ENCODE peak calls at places on chromosomes 7 and 10, in seven cellular contexts. I is NCI-H1105; P is NCI-H524 treated with DMSO at 0.1 percent for 48 hours; S is EL; K is stimulated activated CD8-positive, alpha-beta memory T cell treated with anti-CD3 and anti-CD28 coated beads, Interleukin-12 subunit alpha, Interleukin-12 subunit beta, amount 100 ng/mL, for 1 hour; M is GM20000; U is NCI-H82. A is an unnamed sample.

GRCh38 chr7:114922151-114922651 is 307 bp downstream of the MDFIC start:
- DNase-seq in I (peak), P (no peak), S (peak), K (peak), M (peak), U (peak), A (peak)

GRCh38 chr7:65371468-65371867 is 2.2 kb upstream of the ZNF92 start:
- DNase-seq in I (no peak), P (no peak), S (no peak), K (no peak), M (no peak), U (peak), A (peak)

GRCh38 chr7:148819697-148820332 is 64.3 kb downstream of the EZH2 start:
- DNase-seq in I (no peak), P (no peak), S (peak), K (no peak), M (no peak), U (no peak), A (peak)

GRCh38 chr7:107501593-107501992 is 31.7 kb downstream of the GPR22 start:
- DNase-seq in I (peak), P (peak), S (peak), K (no peak), M (peak), U (peak), A (peak)

GRCh38 chr7:101833799-101834198 is 16.4 kb downstream of the CUX1 start:
- DNase-seq in I (no peak), P (no peak), S (no peak), K (no peak), M (no peak), U (no peak), A (no peak)

GRCh38 chr7:116354171-116354545 is 143.8 kb downstream of the TES start:
- DNase-seq in I (no peak), P (no peak), S (no peak), K (no peak), M (no peak), U (no peak), A (no peak)

GRCh38 chr10:25753776-25754175 is 180.3 kb upstream of the MYO3A start:
- DNase-seq in I (no peak), P (no peak), S (no peak), K (no peak), M (no peak), U (no peak), A (no peak)

GRCh38 chr10:71063431-71063830 is 148.9 kb upstream of the UNC5B start:
- DNase-seq in I (no peak), P (no peak), S (no peak), K (no peak), M (no peak), U (no peak), A (no peak)

GRCh38 chr7:68235937-68236336 is 1239.3 kb downstream of the TYW1 start:
- DNase-seq in I (no peak), P (no peak), S (no peak), K (no peak), M (no peak), U (no peak), A (no peak)

GRCh38 chr7:98294798-98295382 is 13.4 kb downstream of the BRI3 start:
- DNase-seq in I (peak), P (no peak), S (peak), K (no peak), M (peak), U (peak), A (peak)

GRCh38 chr7:96670338-96671289 is 39.0 kb downstream of the SEM1 start:
- DNase-seq in I (no peak), P (peak), S (no peak), K (no peak), M (no peak), U (peak), A (no peak)

GRCh38 chr7:23298141-23298851 is 843 bp upstream of the MALSU1 start:
- DNase-seq in I (no peak), P (no peak), S (peak), K (no peak), M (no peak), U (peak), A (peak)

GRCh38 chr10:59843733-59844132 is 62.6 kb downstream of the CCDC6 start:
- DNase-seq in I (no peak), P (no peak), S (no peak), K (no peak), M (no peak), U (no peak), A (no peak)

GRCh38 chr7:17297243-17297642 is 1.2 kb upstream of the AHR start:
- DNase-seq in I (no peak), P (no peak), S (no peak), K (no peak), M (no peak), U (no peak), A (no peak)

GRCh38 chr7:155839461-155839860 is 27.2 kb upstream of the SHH start:
- DNase-seq in I (no peak), P (no peak), S (no peak), K (no peak), M (no peak), U (no peak), A (no peak)

GRCh38 chr10:22630229-22631174 is 83.9 kb downstream of the PIP4K2A start:
- DNase-seq in I (no peak), P (no peak), S (peak), K (no peak), M (peak), U (no peak), A (peak)

GRCh38 chr10:22321831-22322662 is 1.1 kb downstream of the BMI1 start:
- DNase-seq in I (no peak), P (no peak), S (peak), K (no peak), M (peak), U (peak), A (peak)

GRCh38 chr7:128459394-128459878 is 3.8 kb downstream of the HILPDA start:
- DNase-seq in I (no peak), P (no peak), S (peak), K (peak), M (peak), U (peak), A (peak)

GRCh38 chr10:112712536-112712935 is 237.5 kb upstream of the TCF7L2 start:
- DNase-seq in I (no peak), P (no peak), S (no peak), K (no peak), M (no peak), U (no peak), A (no peak)

GRCh38 chr10:21943633-21944265 is 59.8 kb downstream of the DNAJC1 start:
- DNase-seq in I (no peak), P (no peak), S (no peak), K (no peak), M (no peak), U (no peak), A (no peak)

GRCh38 chr10:130171196-130171595 is 35.0 kb downstream of the GLRX3 start:
- DNase-seq in I (no peak), P (no peak), S (no peak), K (no peak), M (peak), U (no peak), A (no peak)

GRCh38 chr7:1576521-1577253 is 6.9 kb upstream of the PSMG3 start:
- DNase-seq in I (no peak), P (no peak), S (no peak), K (no peak), M (no peak), U (no peak), A (no peak)

GRCh38 chr7:16708980-16709379 is 44.6 kb upstream of the TSPAN13 start:
- DNase-seq in I (no peak), P (no peak), S (peak), K (no peak), M (no peak), U (no peak), A (peak)

GRCh38 chr7:119545118-119545517 is 727.9 kb upstream of the KCND2 start:
- DNase-seq in I (no peak), P (no peak), S (no peak), K (no peak), M (no peak), U (no peak), A (peak)

GRCh38 chr10:132829403-132829802 is 43.5 kb upstream of the NKX6-2 start:
- DNase-seq in I (no peak), P (no peak), S (no peak), K (no peak), M (no peak), U (no peak), A (no peak)

GRCh38 chr7:133039614-133040013 is 42.3 kb downstream of the CHCHD3 start:
- DNase-seq in I (no peak), P (no peak), S (no peak), K (no peak), M (no peak), U (no peak), A (no peak)

GRCh38 chr7:1062296-1063294 is 18.2 kb downstream of the GPR146 start:
- DNase-seq in I (no peak), P (no peak), S (no peak), K (no peak), M (peak), U (no peak), A (no peak)

GRCh38 chr10:79322616-79323566 is 24.4 kb upstream of the PPIF start:
- DNase-seq in I (no peak), P (no peak), S (peak), K (peak), M (no peak), U (no peak), A (peak)

GRCh38 chr7:150829426-150829825 is 22.9 kb upstream of the AOC1 start:
- DNase-seq in I (no peak), P (no peak), S (no peak), K (no peak), M (no peak), U (peak), A (no peak)